ENCODE peak calls at places on chromosome 10, in eight cellular contexts. Q is breast epithelium, N is AG10803, X is GM23338, I is osteocyte, E is spleen, M is fibroblast of villous mesenchyme, D is RWPE2. O is an unnamed sample.
A peak's percentile ranks its signal among the peaks of the same experiment; 100 is the strongest.

GRCh38 chr10:7518693-7519092 is 107.9 kb upstream of the SFMBT2 start:
- DNase-seq in M (no peak), D (no peak), X (no peak), I (no peak), N (no peak), E (no peak), Q (no peak), O (no peak)

GRCh38 chr10:21083861-21084260 is 186.8 kb upstream of the NEBL start:
- DNase-seq in I (no peak), E (no peak), D (no peak), X (no peak), M (no peak), N (no peak), Q (no peak), O (no peak)

GRCh38 chr10:106515206-106515790 is 649.2 kb downstream of the SORCS1 start:
- DNase-seq in I (no peak), E (no peak), N (no peak), X (no peak), Q (no peak), D (no peak), M (no peak), O (no peak)

GRCh38 chr10:16787361-16787791 is 29.8 kb downstream of the RSU1 start:
- DNase-seq in D (no peak), X (no peak), M (no peak), I (peak; percentile 68), Q (no peak), E (no peak), N (no peak), O (no peak)

GRCh38 chr10:112977294-112977951 is 27.4 kb downstream of the TCF7L2 start:
- DNase-seq in E (no peak), D (no peak), N (no peak), X (no peak), I (no peak), Q (no peak), M (no peak), O (no peak)

GRCh38 chr10:123306290-123306689 is 152.1 kb downstream of the BUB3 start:
- DNase-seq in M (no peak), N (no peak), E (no peak), Q (no peak), D (no peak), X (no peak), I (no peak), O (no peak)

GRCh38 chr10:44998146-44998631 is 2.5 kb upstream of the ZNF22 start:
- DNase-seq in I (no peak), N (no peak), Q (peak; percentile 43), E (no peak), X (no peak), M (peak; percentile 82), D (no peak), O (no peak)

GRCh38 chr10:4850400-4850799 is 24.4 kb downstream of the AKR1E2 start:
- DNase-seq in D (no peak), X (no peak), Q (no peak), N (no peak), I (no peak), M (no peak), E (no peak), O (no peak)

GRCh38 chr10:78868048-78868447 is 200.7 kb upstream of the ZMIZ1 start:
- DNase-seq in M (no peak), X (no peak), D (no peak), Q (no peak), E (no peak), N (no peak), I (no peak), O (no peak)

GRCh38 chr10:26417136-26417535 is 21.0 kb upstream of the APBB1IP start:
- DNase-seq in M (no peak), E (no peak), N (no peak), Q (no peak), X (no peak), D (no peak), I (no peak), O (no peak)

GRCh38 chr10:95447733-95448132 is 113.4 kb downstream of the SORBS1 start:
- DNase-seq in X (no peak), D (no peak), M (no peak), N (peak; percentile 28), Q (no peak), I (no peak), E (no peak), O (no peak)

GRCh38 chr10:77226871-77227557 is 410.6 kb downstream of the KCNMA1 start:
- DNase-seq in X (no peak), Q (no peak), D (no peak), N (peak; percentile 22), E (no peak), I (no peak), M (no peak), O (no peak)

GRCh38 chr10:119030421-119031250 is 1.1 kb downstream of the NANOS1 start:
- DNase-seq in I (peak; percentile 85), E (peak; percentile 85), D (no peak), M (peak; percentile 63), Q (no peak), X (peak; percentile 79), N (peak; percentile 34), O (peak; percentile 72)

GRCh38 chr10:63522129-63522687 is 1.0 kb downstream of the REEP3 start:
- DNase-seq in Q (no peak), D (no peak), E (no peak), X (no peak), I (no peak), N (no peak), M (peak; percentile 35), O (no peak)

GRCh38 chr10:104256335-104257080 is 1.8 kb downstream of the GSTO1 start:
- DNase-seq in X (no peak), N (no peak), M (peak; percentile 32), I (no peak), Q (no peak), D (no peak), E (no peak), O (no peak)

GRCh38 chr10:99711129-99711719 is 20.7 kb downstream of the COX15 start:
- DNase-seq in I (no peak), D (no peak), Q (no peak), E (no peak), N (peak; percentile 79), X (peak; percentile 66), M (peak; percentile 77), O (no peak)

DNA sequence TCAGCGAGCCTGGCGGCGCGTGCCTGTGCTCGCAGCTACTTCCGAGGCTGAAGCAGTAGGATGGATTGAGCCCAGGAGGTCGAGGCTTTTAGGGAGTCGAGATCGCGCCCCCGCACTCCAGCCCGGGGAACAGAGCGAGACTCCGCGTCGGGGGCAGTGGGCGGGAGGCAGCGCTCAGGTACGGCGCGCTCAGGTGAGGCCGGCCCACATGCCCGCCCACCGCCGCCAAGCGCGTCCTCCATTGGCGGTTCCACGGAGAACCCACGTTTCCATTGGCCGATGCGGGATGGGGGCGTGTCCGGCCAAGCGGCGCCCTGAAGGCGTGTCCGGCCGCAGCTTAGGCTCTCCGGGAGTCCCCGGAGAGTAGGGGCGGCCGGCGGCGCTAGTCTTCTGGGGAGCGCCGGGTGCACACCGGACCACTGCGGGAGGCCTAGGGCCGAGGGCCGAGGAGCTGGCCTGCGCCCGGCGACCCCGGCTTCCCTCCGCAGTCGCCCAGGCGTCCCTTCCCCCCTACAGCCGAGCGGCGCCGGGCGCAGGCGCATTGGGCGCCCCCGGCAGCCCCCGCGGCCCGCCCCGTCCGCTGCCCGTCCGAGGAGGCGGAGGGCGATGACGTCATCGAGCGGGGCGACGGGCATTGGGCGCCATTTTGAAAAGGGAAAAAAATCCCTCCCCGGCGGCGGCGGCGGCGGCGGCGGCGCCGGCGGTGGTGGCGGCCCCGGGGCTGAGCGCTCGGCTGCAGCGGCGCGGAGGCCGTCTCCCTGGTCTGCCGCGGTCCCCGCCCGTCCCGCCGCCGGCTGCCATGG is at the start of gene PPP2R2D:
- DNase-seq in N (peak; percentile 84), I (peak; percentile 98), M (peak; percentile 89), E (peak; percentile 98), X (peak; percentile 98), D (peak; percentile 94), Q (peak; percentile 95), O (peak; percentile 96)
- TF ChIP-seq CTCF in N (no peak), I (no peak), M (no peak), E (no peak), X (peak; percentile 0), D (no peak), Q (no peak), O (no peak)

GRCh38 chr10:98338318-98338717 is 70.3 kb upstream of the LOXL4 start:
- DNase-seq in M (no peak), E (no peak), I (no peak), X (no peak), D (no peak), Q (no peak), N (peak; percentile 45), O (no peak)
- TF ChIP-seq CTCF in M (no peak), E (no peak), I (no peak), X (no peak), D (no peak), Q (no peak), N (no peak), O (no peak)

GRCh38 chr10:18100664-18101063 is 39.6 kb upstream of the CACNB2 start:
- DNase-seq in X (no peak), D (no peak), N (peak; percentile 11), M (no peak), Q (no peak), E (no peak), I (no peak), O (no peak)

GRCh38 chr10:18099420-18099819 is 40.8 kb upstream of the CACNB2 start:
- DNase-seq in M (no peak), Q (no peak), I (no peak), E (no peak), N (no peak), D (no peak), X (no peak), O (no peak)

GRCh38 chr10:18102404-18102803 is 37.8 kb upstream of the CACNB2 start:
- DNase-seq in I (no peak), X (no peak), D (no peak), E (no peak), N (no peak), M (no peak), Q (no peak), O (no peak)

GRCh38 chr10:18109471-18109870 is 30.8 kb upstream of the CACNB2 start:
- DNase-seq in N (no peak), I (no peak), M (no peak), E (no peak), X (no peak), Q (no peak), D (no peak), O (no peak)

GRCh38 chr10:18104223-18104872 is 35.9 kb upstream of the CACNB2 start:
- DNase-seq in N (peak; percentile 44), D (no peak), I (no peak), X (peak; percentile 69), M (peak; percentile 37), E (no peak), Q (no peak), O (no peak)
- TF ChIP-seq CTCF in N (peak; percentile 80), D (peak; percentile 76), I (peak; percentile 81), X (peak; percentile 77), M (peak; percentile 65), E (peak; percentile 47), Q (no peak), O (no peak)

DNA sequence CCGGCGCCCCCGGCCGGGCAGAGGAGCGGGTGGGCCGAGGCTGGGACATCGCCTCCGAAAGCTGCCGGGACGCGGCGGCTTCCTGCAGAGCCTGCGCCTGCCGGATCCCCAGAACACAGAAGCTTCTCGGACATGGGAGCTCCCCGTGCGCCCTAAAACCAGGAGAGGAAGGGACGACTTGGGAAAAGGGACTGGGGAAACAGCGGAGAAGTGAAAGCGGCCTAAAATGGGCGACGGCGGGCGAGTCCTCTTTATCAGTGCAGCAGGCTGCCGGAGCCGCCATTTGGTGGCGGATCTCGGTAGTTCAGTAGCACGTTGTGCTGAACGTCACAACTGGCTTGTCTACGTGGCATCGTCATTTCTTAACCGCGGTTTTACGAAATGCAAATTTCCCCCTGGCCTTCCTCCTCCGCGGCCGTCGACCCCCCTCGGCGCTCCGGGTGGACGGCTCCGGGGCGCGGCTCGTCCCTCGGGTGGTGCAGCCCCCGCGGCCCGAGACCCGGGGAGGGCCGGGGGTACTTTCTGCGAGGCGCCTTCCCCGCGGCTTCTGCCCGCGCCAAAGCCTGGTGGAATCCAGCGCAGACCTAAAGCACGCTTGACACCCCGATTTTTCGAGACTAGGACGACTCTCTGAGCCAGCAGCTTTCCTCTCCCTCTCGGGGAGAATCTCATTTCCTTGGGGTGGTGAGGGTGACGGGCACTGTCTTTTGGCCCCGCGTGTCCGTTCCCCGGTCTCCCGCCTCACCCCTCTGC is 9.9 kb upstream of the SPAG6 start:
- DNase-seq in E (peak; percentile 90), X (peak; percentile 78), M (peak; percentile 60), N (peak; percentile 61), I (no peak), Q (no peak), D (no peak), O (peak; percentile 66)
- TF ChIP-seq CTCF in E (peak; percentile 43), X (no peak), M (no peak), N (no peak), I (peak; percentile 21), Q (peak; percentile 42), D (no peak), O (no peak)

O was measured in activated B cell treated with CpG ODN at 0.5 μM for 24 hours.